ENCODE peak calls at places on chromosome 3, in five cellular contexts. Q is IMR-90, T is body of pancreas, S is left lung, E is BE2C. I is an unnamed sample.

GRCh38 chr3:53229606-53230005 is 26.2 kb downstream of the TKT start:
- DNase-seq in S (no peak), E (no peak), Q (no peak), T (no peak), I (no peak)

GRCh38 chr3:49607105-49607591 is 52.9 kb downstream of the BSN start:
- DNase-seq in S (no peak), Q (no peak), E (no peak), T (no peak), I (no peak)

GRCh38 chr3:13452490-13453335 is 27.4 kb upstream of the HDAC11 start:
- DNase-seq in E (peak), S (no peak), Q (peak), T (peak), I (peak)

GRCh38 chr3:30620402-30621360 is 14.3 kb downstream of the TGFBR2 start:
- DNase-seq in E (no peak), T (no peak), S (no peak), Q (no peak), I (no peak)

GRCh38 chr3:160226026-160226739 is 961 bp downstream of the C3orf80 start:
- DNase-seq in Q (no peak), E (peak), S (peak), T (peak), I (no peak)

GRCh38 chr3:183253961-183254815 is 1.1 kb downstream of the B3GNT5 start:
- DNase-seq in T (peak), E (peak), Q (peak), S (peak), I (peak)

GRCh38 chr3:21715662-21716061 is 35.3 kb downstream of the ZNF385D start:
- DNase-seq in Q (no peak), E (no peak), S (no peak), T (no peak), I (no peak)

GRCh38 chr3:40615110-40615915 is 90.6 kb downstream of the ZNF621 start:
- DNase-seq in E (peak), Q (no peak), T (no peak), S (no peak), I (no peak)

GRCh38 chr3:176795897-176796296 is 401.4 kb downstream of the TBL1XR1 start:
- DNase-seq in S (no peak), Q (no peak), T (no peak), E (no peak), I (peak)

GRCh38 chr3:132669256-132669777 is 9.2 kb downstream of the UBA5 start:
- DNase-seq in T (no peak), Q (peak), S (no peak), E (no peak), I (no peak)

DNA sequence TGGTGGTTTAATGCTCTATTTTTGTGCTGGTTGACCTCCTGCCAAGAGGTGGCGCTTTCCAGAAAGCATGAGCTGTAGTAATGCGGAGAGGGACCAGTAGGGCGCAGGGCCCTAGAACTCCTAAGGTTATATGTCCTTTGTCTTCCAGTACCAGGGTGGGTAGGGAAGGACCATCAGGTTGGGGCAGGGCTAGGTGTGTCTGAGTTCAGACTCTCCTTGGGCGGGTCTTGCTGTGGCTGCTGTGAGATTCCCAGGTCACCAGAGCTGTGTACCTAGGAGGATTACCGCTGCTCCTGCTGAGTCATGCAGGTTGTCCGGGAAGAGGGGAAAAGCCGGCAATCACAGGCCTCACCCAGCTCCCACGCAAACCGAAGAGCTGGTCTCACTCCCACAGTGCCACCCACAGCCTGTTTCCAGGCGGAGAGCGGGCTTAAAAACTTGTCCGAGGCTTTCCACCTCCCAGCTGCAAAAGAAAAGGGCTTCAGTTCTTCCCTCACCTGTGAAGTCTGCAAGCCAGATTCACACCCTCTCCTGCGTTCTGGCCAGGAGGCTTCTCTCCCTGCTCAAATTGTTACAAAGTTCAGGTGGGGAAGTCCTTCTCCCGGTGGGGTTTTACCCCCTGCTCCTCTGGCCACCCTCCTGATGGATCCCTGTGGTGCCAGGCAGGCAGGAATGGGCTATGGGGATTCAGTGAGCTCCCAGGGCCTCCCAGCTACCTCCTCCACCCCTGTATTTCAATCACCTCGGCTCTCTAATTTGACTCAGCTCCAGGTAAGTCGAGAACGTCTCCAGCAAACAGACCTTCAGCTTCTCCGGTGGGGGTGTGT is 37.7 kb upstream of the BCHE start:
- DNase-seq in S (peak), Q (no peak), E (peak), T (no peak), I (no peak)
- TF ChIP-seq CTCF in S (no peak), Q (no peak), E (peak), T (no peak), I (no peak)

GRCh38 chr3:141050576-141050912 is 603 bp upstream of the SPSB4 start:
- DNase-seq in T (no peak), Q (no peak), S (no peak), E (no peak), I (no peak)

GRCh38 chr3:141049681-141050080 is 1.5 kb upstream of the SPSB4 start:
- DNase-seq in T (no peak), S (no peak), Q (no peak), E (peak), I (no peak)

GRCh38 chr3:141052570-141053069 is 1.5 kb downstream of the SPSB4 start:
- DNase-seq in E (peak), T (peak), Q (no peak), S (no peak), I (no peak)

GRCh38 chr3:141051641-141052569 is 758 bp downstream of the SPSB4 start:
- DNase-seq in Q (peak), T (peak), E (peak), S (no peak), I (peak)

DNA sequence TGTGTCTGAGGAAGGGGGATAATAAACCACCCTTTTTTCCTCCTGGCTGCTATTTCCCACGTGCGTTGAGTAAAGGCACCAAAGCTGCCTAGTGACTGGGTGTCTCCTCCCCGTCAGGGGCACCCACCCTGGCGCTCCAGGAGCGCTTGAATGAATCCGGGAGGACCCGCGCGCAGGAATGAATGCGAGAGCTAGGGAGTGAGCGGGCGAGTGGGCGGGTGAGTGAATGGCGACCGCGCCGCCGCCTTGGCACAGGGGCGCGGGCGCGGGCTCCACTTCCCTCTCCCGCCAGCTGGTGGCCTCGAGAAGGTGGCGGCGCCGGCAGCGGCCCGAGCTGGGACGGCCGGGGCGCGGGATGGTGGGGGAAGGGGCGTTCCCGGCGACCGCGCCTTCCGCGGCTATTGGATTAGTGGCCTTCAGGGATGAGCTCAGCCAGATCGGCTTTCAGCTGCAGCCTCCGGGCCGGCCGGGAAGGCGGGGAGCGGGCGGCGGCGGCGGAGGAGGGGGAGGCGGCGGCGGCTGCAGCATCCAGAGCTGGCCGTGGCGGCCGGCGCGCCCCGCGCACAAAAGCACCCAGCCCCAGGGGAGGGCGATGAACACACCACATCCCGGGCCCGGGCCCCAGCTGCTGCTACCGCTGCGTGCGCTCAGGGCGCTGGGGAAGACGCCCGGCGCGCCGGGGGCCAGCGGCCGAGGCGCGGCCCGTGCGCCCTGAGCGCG is at the start of gene SPSB4:
- DNase-seq in S (peak), E (peak), Q (peak), T (peak), I (peak)
- TF ChIP-seq CTCF in S (no peak), E (peak), Q (peak), T (peak), I (no peak)

GRCh38 chr3:11413071-11413470 is 140.9 kb downstream of the ATG7 start:
- DNase-seq in T (no peak), Q (no peak), E (no peak), S (no peak), I (no peak)
- TF ChIP-seq CTCF in T (no peak), Q (no peak), E (no peak), S (no peak), I (no peak)

GRCh38 chr3:42057561-42058211 is 33.5 kb upstream of the TRAK1 start:
- DNase-seq in E (no peak), T (no peak), S (no peak), Q (no peak), I (no peak)
- TF ChIP-seq CTCF in E (no peak), T (no peak), S (no peak), Q (no peak), I (no peak)

DNA sequence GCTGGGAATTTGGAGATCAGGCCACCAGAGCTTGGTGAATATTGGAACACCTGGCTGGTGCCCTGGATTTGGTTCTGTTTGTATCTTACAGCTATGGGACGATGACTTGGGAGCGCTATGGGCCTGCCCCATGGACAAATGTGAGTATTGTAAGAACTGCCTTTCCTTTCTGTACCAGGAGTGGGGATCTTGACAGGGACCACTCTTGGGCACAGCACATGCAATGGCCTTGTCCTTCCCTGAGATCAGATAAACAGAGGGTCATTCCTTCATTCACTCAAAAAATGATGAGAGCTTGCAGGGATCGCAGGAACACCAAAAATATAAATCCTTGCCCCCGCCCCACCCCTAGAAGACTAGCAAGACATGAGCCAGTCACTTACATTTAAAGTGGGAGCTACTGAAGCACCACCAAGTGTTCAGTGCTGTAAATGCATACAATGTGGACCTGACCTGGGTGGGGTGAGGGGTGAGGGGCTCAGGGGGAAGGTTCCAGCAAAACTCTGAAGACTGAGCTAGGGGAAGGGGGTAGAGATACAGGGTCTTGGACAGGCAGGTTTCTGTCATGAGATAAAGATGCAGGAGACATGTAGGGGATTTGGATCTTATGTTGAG is 2.7 kb upstream of the CRELD1 start:
- DNase-seq in T (no peak), Q (no peak), S (no peak), E (no peak), I (no peak)
- TF ChIP-seq CTCF in T (no peak), Q (no peak), S (no peak), E (no peak), I (no peak)

DNA sequence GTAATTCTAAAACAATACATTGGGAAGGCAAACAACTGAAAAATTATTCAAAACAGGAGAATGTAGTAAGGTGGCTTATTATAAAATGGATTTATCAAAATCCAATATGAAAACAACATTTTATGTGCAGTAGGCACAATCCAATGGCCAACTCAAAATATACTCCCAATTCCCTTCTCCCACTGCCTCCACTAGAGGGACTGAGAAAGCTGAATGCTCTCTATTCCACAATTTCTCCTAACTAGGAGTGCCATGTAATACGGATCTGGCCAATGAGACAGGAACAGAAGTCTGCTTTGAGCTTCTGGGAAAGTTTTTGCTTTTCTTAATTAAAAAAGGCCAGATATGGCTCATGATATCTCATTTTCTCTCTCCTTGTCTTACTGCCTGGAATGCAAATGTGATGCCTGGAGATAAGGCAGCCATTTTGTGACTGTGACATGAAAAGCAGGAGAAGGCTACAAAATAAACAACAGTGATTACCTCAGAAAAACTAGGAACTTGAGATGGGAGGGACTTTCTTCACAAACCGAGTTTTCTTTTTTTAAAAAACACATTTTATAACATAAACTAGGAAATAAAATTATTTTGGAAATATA is 18.8 kb upstream of the VGLL4 start:
- DNase-seq in S (no peak), Q (no peak), E (no peak), T (no peak), I (no peak)
- TF ChIP-seq CTCF in S (no peak), Q (peak), E (peak), T (peak), I (peak)

GRCh38 chr3:180854887-180855286 is 57.6 kb upstream of the FXR1 start:
- DNase-seq in Q (no peak), E (no peak), S (no peak), T (no peak), I (no peak)

GRCh38 chr3:180855956-180856355 is 56.5 kb upstream of the FXR1 start:
- DNase-seq in Q (no peak), S (no peak), T (no peak), E (no peak), I (no peak)

GRCh38 chr3:180860180-180860858 is 52.2 kb upstream of the FXR1 start:
- DNase-seq in T (no peak), S (no peak), E (no peak), Q (no peak), I (no peak)

DNA sequence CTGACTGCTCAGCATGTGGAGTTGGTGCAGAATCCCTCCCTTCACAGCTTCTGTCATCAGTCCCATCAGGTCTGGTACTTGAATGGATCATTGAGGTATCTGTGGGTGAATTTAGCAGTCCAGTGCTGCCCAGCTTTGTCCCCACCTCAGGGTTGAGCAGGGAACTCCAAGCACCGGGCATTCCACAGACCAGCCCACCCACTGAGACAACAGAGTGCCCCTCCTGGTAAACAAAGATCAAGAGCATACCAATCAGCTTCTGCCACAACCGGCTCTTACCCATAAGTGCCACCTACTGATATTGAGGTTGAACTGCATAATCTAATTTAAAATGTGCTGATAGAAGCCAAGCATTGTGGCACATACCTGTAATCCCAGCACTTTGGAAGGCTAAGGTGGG is 57.1 kb upstream of the FXR1 start:
- DNase-seq in E (no peak), T (no peak), S (no peak), Q (no peak), I (no peak)
- TF ChIP-seq CTCF in E (peak), T (no peak), S (no peak), Q (no peak), I (no peak)

GRCh38 chr3:125055165-125055912 is 458 bp downstream of the HEG1 start:
- DNase-seq in Q (peak), T (no peak), S (no peak), E (peak), I (no peak)
- TF ChIP-seq CTCF in Q (peak), T (peak), S (no peak), E (no peak), I (no peak)

GRCh38 chr3:54955941-54956340 is 28.1 kb upstream of the LRTM1 start:
- DNase-seq in E (no peak), S (no peak), Q (no peak), T (no peak), I (no peak)

GRCh38 chr3:54951405-54951804 is 23.5 kb upstream of the LRTM1 start:
- DNase-seq in T (peak), Q (peak), S (peak), E (peak), I (peak)

GRCh38 chr3:54954516-54954915 is 26.7 kb upstream of the LRTM1 start:
- DNase-seq in S (no peak), Q (no peak), T (no peak), E (no peak), I (peak)

GRCh38 chr3:54955496-54955895 is 27.6 kb upstream of the LRTM1 start:
- DNase-seq in T (no peak), S (no peak), E (no peak), Q (no peak), I (no peak)

DNA sequence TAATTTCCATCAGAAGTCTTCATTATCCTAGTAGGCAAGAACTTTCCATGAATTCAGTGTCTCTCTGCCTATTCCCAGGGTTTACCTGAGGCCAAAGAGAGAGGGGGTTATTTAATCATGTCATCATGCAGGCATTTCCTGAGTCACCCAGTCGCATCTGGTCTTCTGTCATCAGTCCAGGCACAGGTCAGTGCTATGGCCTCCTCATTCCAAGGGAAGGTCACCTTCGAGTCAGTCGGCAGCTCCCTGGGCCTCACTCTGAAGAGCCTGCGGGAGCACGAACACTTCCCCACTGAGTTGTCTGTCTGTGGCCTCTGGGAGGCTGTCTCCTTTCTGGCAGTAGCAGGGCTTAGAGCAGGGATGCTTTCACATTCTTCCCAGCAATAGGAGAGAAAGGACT is 26.2 kb upstream of the LRTM1 start:
- DNase-seq in Q (peak), E (no peak), T (no peak), S (no peak), I (peak)
- TF ChIP-seq CTCF in Q (peak), E (no peak), T (no peak), S (no peak), I (no peak)

I was measured in astrocyte.